ENCODE peak calls at places on chromosomes 16 and 17, in nine cellular contexts. A is LoVo; C is skeletal muscle cell; L is small intestine; Z is activated T-helper 1 cell treated with Interleukin-2 at 50 U/mL for 16 hours; K is heart right ventricle; T is activated CD8-positive, alpha-beta T cell treated with anti-CD3 and anti-CD28 coated beads, Interleukin-2, amount 10 ng/mL, durations not matched to agents 7 days and 5 days; B is choroid plexus epithelial cell; J is AG09309. H is an unnamed sample.

GRCh38 chr17:79182176-79183160 is 107.8 kb downstream of the ENGASE start:
- DNase-seq in A (no peak), C (no peak), L (no peak), Z (no peak), K (no peak), T (no peak), B (no peak), J (no peak), H (no peak)

GRCh38 chr16:29789775-29790182 is 772 bp upstream of the KIF22 start:
- DNase-seq in A (no peak), C (no peak), L (no peak), Z (no peak), K (no peak), T (no peak), B (no peak), J (no peak), H (no peak)

GRCh38 chr16:54921229-54921824 is 9.3 kb upstream of the IRX5 start:
- DNase-seq in A (no peak), C (no peak), L (no peak), Z (no peak), K (no peak), T (no peak), B (peak), J (no peak), H (no peak)

GRCh38 chr17:29376667-29377268 is 13.4 kb upstream of the TAOK1 start:
- DNase-seq in A (no peak), C (peak), L (no peak), Z (no peak), K (no peak), T (no peak), B (peak), J (peak), H (no peak)

GRCh38 chr16:89918453-89919347 is at the start of gene MC1R:
- DNase-seq in A (no peak), C (no peak), L (no peak), Z (no peak), K (no peak), T (peak), B (peak), J (no peak), H (peak)

GRCh38 chr16:57042157-57043111 is 49.9 kb upstream of the CPNE2 start:
- DNase-seq in A (no peak), C (no peak), L (no peak), Z (peak), K (no peak), T (peak), B (peak), J (no peak), H (no peak)

GRCh38 chr17:57574040-57574513 is 171.0 kb downstream of the CCDC182 start:
- DNase-seq in A (no peak), C (peak), L (no peak), Z (no peak), K (peak), T (no peak), B (peak), J (no peak), H (no peak)

GRCh38 chr17:28881533-28882056 is 15.9 kb downstream of the FLOT2 start:
- DNase-seq in A (no peak), C (no peak), L (no peak), Z (no peak), K (no peak), T (no peak), B (no peak), J (no peak), H (no peak)

GRCh38 chr17:43176119-43176570 is 5.1 kb downstream of the NBR1 start:
- DNase-seq in A (peak), C (no peak), L (peak), Z (no peak), K (no peak), T (no peak), B (no peak), J (no peak), H (peak)

GRCh38 chr17:19409509-19409908 is 1.5 kb upstream of the RNF112 start:
- DNase-seq in A (no peak), C (peak), L (no peak), Z (no peak), K (no peak), T (no peak), B (peak), J (no peak), H (no peak)

GRCh38 chr16:86806838-86807351 is 228.5 kb downstream of the FOXL1 start:
- DNase-seq in A (no peak), C (no peak), L (no peak), Z (no peak), K (no peak), T (no peak), B (no peak), J (no peak), H (no peak)

GRCh38 chr17:43554857-43555256 is 8.7 kb upstream of the ETV4 start:
- DNase-seq in A (no peak), C (no peak), L (no peak), Z (no peak), K (no peak), T (no peak), B (no peak), J (no peak), H (no peak)

GRCh38 chr16:19583665-19584300 is 28.3 kb downstream of the VPS35L start:
- DNase-seq in A (peak), C (no peak), L (peak), Z (no peak), K (no peak), T (peak), B (peak), J (no peak), H (peak)

GRCh38 chr17:62767997-62768396 is 40.1 kb downstream of the MARCHF10 start:
- DNase-seq in A (no peak), C (no peak), L (no peak), Z (no peak), K (no peak), T (no peak), B (no peak), J (no peak), H (no peak)

GRCh38 chr17:42288985-42289862 is 926 bp downstream of the STAT5A start:
- DNase-seq in A (no peak), C (no peak), L (peak), Z (peak), K (peak), T (peak), B (no peak), J (no peak), H (no peak)

GRCh38 chr17:19867654-19868395 is at the start of gene ULK2:
- DNase-seq in A (peak), C (peak), L (peak), Z (peak), K (peak), T (peak), B (peak), J (peak), H (peak)

GRCh38 chr17:63993368-63993990 is 4.7 kb upstream of the PRR29 start:
- DNase-seq in A (no peak), C (no peak), L (no peak), Z (peak), K (no peak), T (peak), B (no peak), J (no peak), H (no peak)

GRCh38 chr17:1109606-1110523 is 69.9 kb downstream of the ABR start:
- DNase-seq in A (peak), C (no peak), L (peak), Z (no peak), K (peak), T (peak), B (peak), J (no peak), H (peak)

H was measured in Calu3.